ENCODE peak calls at places on chromosomes 7 and 10, in nine cellular contexts. One of them, this sample, is unnamed.

GRCh38 chr7:27130540-27131389 is at the start of gene HOXA4:
- DNase-seq in ovary: peak; percentile 88
- DNase-seq in astrocyte of the spinal cord: peak; percentile 92
- DNase-seq in astrocyte of the cerebellum: no peak
- DNase-seq in SK-N-SH: peak; percentile 82
- DNase-seq in sigmoid colon: peak; percentile 98
- DNase-seq in kidney epithelial cell: no peak
- DNase-seq in A549: peak; percentile 84
- DNase-seq in GM12865: no peak
- DNase-seq in this sample: no peak

GRCh38 chr10:92413011-92413410 is 122.0 kb downstream of the MARCHF5 start:
- DNase-seq in SK-N-SH: no peak
- DNase-seq in kidney epithelial cell: no peak
- DNase-seq in astrocyte of the cerebellum: no peak
- DNase-seq in A549: no peak
- DNase-seq in ovary: no peak
- DNase-seq in sigmoid colon: no peak
- DNase-seq in GM12865: no peak
- DNase-seq in astrocyte of the spinal cord: no peak
- DNase-seq in this sample: peak; percentile 51

GRCh38 chr10:71241899-71242620 is 29.7 kb downstream of the UNC5B start:
- DNase-seq in A549: no peak
- DNase-seq in SK-N-SH: peak; percentile 55
- DNase-seq in astrocyte of the cerebellum: no peak
- DNase-seq in ovary: no peak
- DNase-seq in sigmoid colon: no peak
- DNase-seq in astrocyte of the spinal cord: no peak
- DNase-seq in GM12865: no peak
- DNase-seq in kidney epithelial cell: no peak
- DNase-seq in this sample: no peak

GRCh38 chr10:117653170-117653515 is 110.6 kb downstream of the EMX2 start:
- DNase-seq in ovary: no peak
- DNase-seq in astrocyte of the cerebellum: peak; percentile 88
- DNase-seq in astrocyte of the spinal cord: peak; percentile 94
- DNase-seq in SK-N-SH: no peak
- DNase-seq in sigmoid colon: no peak
- DNase-seq in kidney epithelial cell: peak; percentile 95
- DNase-seq in A549: peak; percentile 78
- DNase-seq in GM12865: peak; percentile 96
- DNase-seq in this sample: no peak

GRCh38 chr10:97000487-97001182 is 168.5 kb downstream of the LCOR start:
- DNase-seq in sigmoid colon: no peak
- DNase-seq in astrocyte of the cerebellum: no peak
- DNase-seq in astrocyte of the spinal cord: no peak
- DNase-seq in A549: no peak
- DNase-seq in ovary: no peak
- DNase-seq in GM12865: no peak
- DNase-seq in kidney epithelial cell: no peak
- DNase-seq in SK-N-SH: no peak
- DNase-seq in this sample: no peak

GRCh38 chr7:80361948-80362347 is 149.9 kb downstream of the GNAT3 start:
- DNase-seq in astrocyte of the cerebellum: no peak
- DNase-seq in astrocyte of the spinal cord: no peak
- DNase-seq in GM12865: no peak
- DNase-seq in SK-N-SH: no peak
- DNase-seq in A549: no peak
- DNase-seq in kidney epithelial cell: no peak
- DNase-seq in ovary: no peak
- DNase-seq in sigmoid colon: no peak
- DNase-seq in this sample: no peak

GRCh38 chr10:133358162-133358919 is 522 bp upstream of the FUOM start:
- DNase-seq in kidney epithelial cell: no peak
- DNase-seq in astrocyte of the spinal cord: no peak
- DNase-seq in astrocyte of the cerebellum: no peak
- DNase-seq in GM12865: no peak
- DNase-seq in SK-N-SH: peak; percentile 38
- DNase-seq in A549: no peak
- DNase-seq in ovary: peak; percentile 40
- DNase-seq in sigmoid colon: peak; percentile 81
- DNase-seq in this sample: no peak

GRCh38 chr7:6234384-6234783 is 38.0 kb downstream of the CYTH3 start:
- DNase-seq in ovary: no peak
- DNase-seq in astrocyte of the spinal cord: no peak
- DNase-seq in sigmoid colon: no peak
- DNase-seq in astrocyte of the cerebellum: no peak
- DNase-seq in A549: no peak
- DNase-seq in SK-N-SH: no peak
- DNase-seq in GM12865: peak; percentile 72
- DNase-seq in kidney epithelial cell: no peak
- DNase-seq in this sample: no peak

GRCh38 chr10:69802424-69803161 is 887 bp downstream of the COL13A1 start:
- DNase-seq in kidney epithelial cell: no peak
- DNase-seq in SK-N-SH: peak; percentile 88
- DNase-seq in astrocyte of the cerebellum: no peak
- DNase-seq in sigmoid colon: no peak
- DNase-seq in ovary: peak; percentile 17
- DNase-seq in astrocyte of the spinal cord: peak; percentile 72
- DNase-seq in GM12865: no peak
- DNase-seq in A549: peak; percentile 25
- DNase-seq in this sample: peak; percentile 66

GRCh38 chr7:4174884-4175283 is 507.2 kb upstream of the FOXK1 start:
- DNase-seq in SK-N-SH: no peak
- DNase-seq in ovary: no peak
- DNase-seq in astrocyte of the cerebellum: no peak
- DNase-seq in GM12865: no peak
- DNase-seq in astrocyte of the spinal cord: no peak
- DNase-seq in sigmoid colon: no peak
- DNase-seq in kidney epithelial cell: no peak
- DNase-seq in A549: no peak
- DNase-seq in this sample: no peak

GRCh38 chr10:5575482-5576153 is 50.9 kb downstream of the CALML3 start:
- DNase-seq in astrocyte of the spinal cord: peak; percentile 51
- DNase-seq in astrocyte of the cerebellum: peak; percentile 49
- DNase-seq in A549: no peak
- DNase-seq in GM12865: no peak
- DNase-seq in sigmoid colon: peak; percentile 82
- DNase-seq in kidney epithelial cell: no peak
- DNase-seq in ovary: peak; percentile 52
- DNase-seq in SK-N-SH: no peak
- DNase-seq in this sample: no peak

GRCh38 chr7:42091461-42092229 is 145.4 kb downstream of the GLI3 start:
- DNase-seq in A549: no peak
- DNase-seq in kidney epithelial cell: peak; percentile 61
- DNase-seq in SK-N-SH: no peak
- DNase-seq in sigmoid colon: no peak
- DNase-seq in astrocyte of the spinal cord: peak; percentile 73
- DNase-seq in ovary: no peak
- DNase-seq in GM12865: no peak
- DNase-seq in astrocyte of the cerebellum: no peak
- DNase-seq in this sample: peak; percentile 62

GRCh38 chr7:49775065-49775948 is 1.9 kb downstream of the VWC2 start:
- DNase-seq in SK-N-SH: peak; percentile 31
- DNase-seq in kidney epithelial cell: no peak
- DNase-seq in astrocyte of the cerebellum: no peak
- DNase-seq in GM12865: no peak
- DNase-seq in sigmoid colon: no peak
- DNase-seq in A549: no peak
- DNase-seq in ovary: peak; percentile 40
- DNase-seq in astrocyte of the spinal cord: no peak
- DNase-seq in this sample: no peak

GRCh38 chr10:47062801-47063200 is 151.6 kb downstream of the PTPN20 start:
- DNase-seq in A549: no peak
- DNase-seq in astrocyte of the spinal cord: no peak
- DNase-seq in sigmoid colon: peak; percentile 40
- DNase-seq in GM12865: no peak
- DNase-seq in kidney epithelial cell: no peak
- DNase-seq in ovary: no peak
- DNase-seq in SK-N-SH: no peak
- DNase-seq in astrocyte of the cerebellum: no peak
- DNase-seq in this sample: no peak

GRCh38 chr7:120320218-120320961 is 47.4 kb downstream of the KCND2 start:
- DNase-seq in GM12865: no peak
- DNase-seq in kidney epithelial cell: no peak
- DNase-seq in astrocyte of the spinal cord: no peak
- DNase-seq in A549: no peak
- DNase-seq in ovary: no peak
- DNase-seq in astrocyte of the cerebellum: no peak
- DNase-seq in SK-N-SH: no peak
- DNase-seq in sigmoid colon: no peak
- DNase-seq in this sample: no peak

GRCh38 chr7:70681847-70682350 is 450.0 kb upstream of the GALNT17 start:
- DNase-seq in A549: no peak
- DNase-seq in astrocyte of the spinal cord: no peak
- DNase-seq in kidney epithelial cell: no peak
- DNase-seq in ovary: no peak
- DNase-seq in SK-N-SH: no peak
- DNase-seq in sigmoid colon: no peak
- DNase-seq in astrocyte of the cerebellum: no peak
- DNase-seq in GM12865: peak; percentile 79
- DNase-seq in this sample: no peak

GRCh38 chr7:83824214-83824613 is 175.3 kb upstream of the SEMA3E start:
- DNase-seq in astrocyte of the spinal cord: peak; percentile 57
- DNase-seq in SK-N-SH: no peak
- DNase-seq in ovary: no peak
- DNase-seq in A549: no peak
- DNase-seq in GM12865: no peak
- DNase-seq in sigmoid colon: no peak
- DNase-seq in kidney epithelial cell: no peak
- DNase-seq in astrocyte of the cerebellum: no peak
- DNase-seq in this sample: no peak

GRCh38 chr7:90597527-90597871 is 1.4 kb downstream of the CDK14 start:
- DNase-seq in SK-N-SH: no peak
- DNase-seq in sigmoid colon: no peak
- DNase-seq in ovary: no peak
- DNase-seq in A549: no peak
- DNase-seq in GM12865: no peak
- DNase-seq in astrocyte of the cerebellum: no peak
- DNase-seq in kidney epithelial cell: no peak
- DNase-seq in astrocyte of the spinal cord: peak; percentile 54
- DNase-seq in this sample: no peak
- H3K4me3 ChIP-seq in SK-N-SH: peak overlapping the region; percentile 96
- H3K4me3 ChIP-seq in sigmoid colon: peak overlapping the region; percentile 60
- H3K4me3 ChIP-seq in ovary: peak overlapping the region; percentile 92
- H3K4me3 ChIP-seq in A549: no peak overlapping the region
- H3K4me3 ChIP-seq in GM12865: peak overlapping the region; percentile 60
- H3K4me3 ChIP-seq in astrocyte of the cerebellum: peak overlapping the region; percentile 98
- H3K4me3 ChIP-seq in kidney epithelial cell: peak overlapping the region; percentile 61
- H3K4me3 ChIP-seq in astrocyte of the spinal cord: peak overlapping the region; percentile 84
- H3K4me3 ChIP-seq in this sample: peak overlapping the region; percentile 54

GRCh38 chr7:141074162-141074989 is 512 bp downstream of the TMEM178B start:
- DNase-seq in GM12865: peak; percentile 18
- DNase-seq in sigmoid colon: no peak
- DNase-seq in A549: peak; percentile 31
- DNase-seq in astrocyte of the cerebellum: no peak
- DNase-seq in ovary: no peak
- DNase-seq in kidney epithelial cell: no peak
- DNase-seq in SK-N-SH: peak; percentile 75
- DNase-seq in astrocyte of the spinal cord: peak; percentile 5
- DNase-seq in this sample: peak; percentile 61
- H3K4me3 ChIP-seq in GM12865: peak overlapping the region; percentile 41
- H3K4me3 ChIP-seq in sigmoid colon: peak overlapping the region; percentile 32
- H3K4me3 ChIP-seq in A549: peak overlapping the region; percentile 65
- H3K4me3 ChIP-seq in astrocyte of the cerebellum: peak overlapping the region; percentile 42
- H3K4me3 ChIP-seq in ovary: peak overlapping the region; percentile 37
- H3K4me3 ChIP-seq in kidney epithelial cell: peak overlapping the region; percentile 49
- H3K4me3 ChIP-seq in SK-N-SH: peak overlapping the region; percentile 51
- H3K4me3 ChIP-seq in astrocyte of the spinal cord: peak overlapping the region; percentile 22
- H3K4me3 ChIP-seq in this sample: peak overlapping the region; percentile 58

GRCh38 chr7:46812047-46812672 is 769.8 kb downstream of the TNS3 start:
- DNase-seq in astrocyte of the cerebellum: no peak
- DNase-seq in GM12865: no peak
- DNase-seq in kidney epithelial cell: no peak
- DNase-seq in sigmoid colon: no peak
- DNase-seq in ovary: no peak
- DNase-seq in astrocyte of the spinal cord: no peak
- DNase-seq in SK-N-SH: no peak
- DNase-seq in A549: no peak
- DNase-seq in this sample: no peak
- H3K4me3 ChIP-seq in astrocyte of the cerebellum: no peak overlapping the region
- H3K4me3 ChIP-seq in GM12865: no peak overlapping the region
- H3K4me3 ChIP-seq in kidney epithelial cell: no peak overlapping the region
- H3K4me3 ChIP-seq in sigmoid colon: no peak overlapping the region
- H3K4me3 ChIP-seq in ovary: no peak overlapping the region
- H3K4me3 ChIP-seq in astrocyte of the spinal cord: no peak overlapping the region
- H3K4me3 ChIP-seq in SK-N-SH: no peak overlapping the region
- H3K4me3 ChIP-seq in A549: no peak overlapping the region
- H3K4me3 ChIP-seq in this sample: no peak overlapping the region

GRCh38 chr7:2596636-2597635 is 34.9 kb upstream of the TTYH3 start:
- DNase-seq in kidney epithelial cell: no peak
- DNase-seq in SK-N-SH: no peak
- DNase-seq in ovary: no peak
- DNase-seq in A549: no peak
- DNase-seq in sigmoid colon: no peak
- DNase-seq in astrocyte of the cerebellum: no peak
- DNase-seq in astrocyte of the spinal cord: no peak
- DNase-seq in GM12865: no peak
- DNase-seq in this sample: no peak

GRCh38 chr7:2594599-2594998 is 35.8 kb downstream of the IQCE start:
- DNase-seq in astrocyte of the spinal cord: no peak
- DNase-seq in kidney epithelial cell: no peak
- DNase-seq in GM12865: no peak
- DNase-seq in astrocyte of the cerebellum: no peak
- DNase-seq in ovary: no peak
- DNase-seq in A549: no peak
- DNase-seq in sigmoid colon: no peak
- DNase-seq in SK-N-SH: no peak
- DNase-seq in this sample: no peak

GRCh38 chr7:2593036-2593727 is 34.4 kb downstream of the IQCE start:
- DNase-seq in A549: no peak
- DNase-seq in sigmoid colon: no peak
- DNase-seq in astrocyte of the spinal cord: no peak
- DNase-seq in ovary: no peak
- DNase-seq in astrocyte of the cerebellum: no peak
- DNase-seq in GM12865: no peak
- DNase-seq in SK-N-SH: no peak
- DNase-seq in kidney epithelial cell: no peak
- DNase-seq in this sample: no peak

GRCh38 chr7:2592375-2592865 is 33.6 kb downstream of the IQCE start:
- DNase-seq in GM12865: no peak
- DNase-seq in SK-N-SH: no peak
- DNase-seq in kidney epithelial cell: no peak
- DNase-seq in ovary: no peak
- DNase-seq in sigmoid colon: no peak
- DNase-seq in astrocyte of the cerebellum: no peak
- DNase-seq in A549: no peak
- DNase-seq in astrocyte of the spinal cord: no peak
- DNase-seq in this sample: no peak

GRCh38 chr7:2595258-2595860 is 36.4 kb upstream of the TTYH3 start:
- DNase-seq in astrocyte of the cerebellum: no peak
- DNase-seq in A549: no peak
- DNase-seq in kidney epithelial cell: no peak
- DNase-seq in ovary: no peak
- DNase-seq in GM12865: no peak
- DNase-seq in astrocyte of the spinal cord: no peak
- DNase-seq in SK-N-SH: no peak
- DNase-seq in sigmoid colon: no peak
- DNase-seq in this sample: no peak
- H3K4me3 ChIP-seq in astrocyte of the cerebellum: no peak overlapping the region
- H3K4me3 ChIP-seq in A549: no peak overlapping the region
- H3K4me3 ChIP-seq in kidney epithelial cell: no peak overlapping the region
- H3K4me3 ChIP-seq in ovary: no peak overlapping the region
- H3K4me3 ChIP-seq in GM12865: no peak overlapping the region
- H3K4me3 ChIP-seq in astrocyte of the spinal cord: no peak overlapping the region
- H3K4me3 ChIP-seq in SK-N-SH: no peak overlapping the region
- H3K4me3 ChIP-seq in sigmoid colon: no peak overlapping the region
- H3K4me3 ChIP-seq in this sample: no peak overlapping the region

GRCh38 chr10:73097305-73097670 is 622 bp upstream of the P4HA1 start:
- DNase-seq in A549: no peak
- DNase-seq in kidney epithelial cell: no peak
- DNase-seq in astrocyte of the spinal cord: no peak
- DNase-seq in SK-N-SH: peak; percentile 12
- DNase-seq in sigmoid colon: no peak
- DNase-seq in GM12865: no peak
- DNase-seq in ovary: no peak
- DNase-seq in astrocyte of the cerebellum: no peak
- DNase-seq in this sample: no peak
- H3K4me3 ChIP-seq in A549: peak overlapping the region; percentile 75
- H3K4me3 ChIP-seq in kidney epithelial cell: peak overlapping the region; percentile 87
- H3K4me3 ChIP-seq in astrocyte of the spinal cord: peak overlapping the region; percentile 99
- H3K4me3 ChIP-seq in SK-N-SH: peak overlapping the region; percentile 44
- H3K4me3 ChIP-seq in sigmoid colon: peak overlapping the region; percentile 61
- H3K4me3 ChIP-seq in GM12865: peak overlapping the region; percentile 61
- H3K4me3 ChIP-seq in ovary: peak overlapping the region; percentile 49
- H3K4me3 ChIP-seq in astrocyte of the cerebellum: peak overlapping the region; percentile 97
- H3K4me3 ChIP-seq in this sample: peak overlapping the region; percentile 81

This sample was measured in HAP-1.